ENCODE peak calls at places on chromosome 6, in six cellular contexts. U, J, H, B, Z and A are unnamed samples.

GRCh38 chr6:106415920-106416319 is 55.4 kb downstream of the CRYBG1 start:
- DNase-seq in J (no peak), B (no peak), U (no peak), H (no peak), Z (no peak), A (no peak)

GRCh38 chr6:149458196-149458595 is 26.6 kb downstream of the ZC3H12D start:
- DNase-seq in J (no peak), B (peak), H (no peak), Z (no peak), U (no peak), A (no peak)

GRCh38 chr6:104943781-104944180 is 13.1 kb upstream of the LIN28B start:
- DNase-seq in Z (no peak), J (no peak), U (no peak), B (no peak), H (no peak), A (no peak)

GRCh38 chr6:124958759-124959354 is 3.4 kb upstream of the RNF217 start:
- DNase-seq in U (no peak), Z (no peak), J (no peak), B (no peak), H (no peak), A (no peak)

GRCh38 chr6:170147056-170147787 is 143.7 kb downstream of the DLL1 start:
- DNase-seq in J (no peak), Z (no peak), U (peak), B (no peak), H (no peak), A (no peak)

GRCh38 chr6:33207569-33208088 is 671 bp upstream of the RING1 start:
- DNase-seq in B (no peak), H (peak), Z (no peak), U (no peak), J (no peak), A (peak)

GRCh38 chr6:170037541-170038250 is 253.2 kb downstream of the DLL1 start:
- DNase-seq in Z (peak), J (no peak), U (no peak), H (no peak), B (peak), A (peak)

GRCh38 chr6:6683964-6684363 is 95.4 kb downstream of the LY86 start:
- DNase-seq in U (no peak), J (no peak), B (no peak), H (no peak), Z (no peak), A (no peak)

GRCh38 chr6:80366721-80367120 is 260.2 kb downstream of the BCKDHB start:
- DNase-seq in J (no peak), U (no peak), Z (no peak), H (no peak), B (no peak), A (peak)